ENCODE peak calls at places on chromosomes 7 and 10, in eight cellular contexts. V is hepatic stellate cell, W is GM18507, Z is GM12865, E is mesothelial cell of epicardium, P is substantia nigra, S is activated T-cell treated with anti-CD3 and anti-CD28 coated beads for 48 hours, K is brain microvascular endothelial cell. L is an unnamed sample.

GRCh38 chr7:143013897-143014296 is 13.0 kb downstream of the OR9A2 start:
- DNase-seq in V (peak), W (no peak), Z (no peak), E (no peak), P (no peak), S (no peak), K (peak), L (no peak)

GRCh38 chr7:3068568-3068967 is 24.9 kb upstream of the CARD11 start:
- DNase-seq in V (no peak), W (no peak), Z (peak), E (no peak), P (no peak), S (no peak), K (no peak), L (no peak)

GRCh38 chr7:45609180-45609579 is 35.0 kb downstream of the ADCY1 start:
- DNase-seq in V (no peak), W (no peak), Z (no peak), E (no peak), P (no peak), S (no peak), K (no peak), L (no peak)

GRCh38 chr7:86928308-86928707 is 131.1 kb downstream of the ELAPOR2 start:
- DNase-seq in V (no peak), W (no peak), Z (no peak), E (no peak), P (no peak), S (no peak), K (no peak), L (no peak)

GRCh38 chr7:34277016-34277800 is 371.9 kb downstream of the BMPER start:
- DNase-seq in V (no peak), W (no peak), Z (peak), E (no peak), P (no peak), S (no peak), K (peak), L (no peak)

GRCh38 chr7:35983585-35983984 is 169.5 kb upstream of the EEPD1 start:
- DNase-seq in V (no peak), W (no peak), Z (no peak), E (no peak), P (no peak), S (no peak), K (no peak), L (no peak)

GRCh38 chr7:17696422-17696821 is 243.9 kb downstream of the SNX13 start:
- DNase-seq in V (peak), W (no peak), Z (no peak), E (peak), P (peak), S (no peak), K (peak), L (no peak)

GRCh38 chr10:95729323-95730055 is 26.5 kb upstream of the ENTPD1 start:
- DNase-seq in V (no peak), W (no peak), Z (no peak), E (no peak), P (no peak), S (no peak), K (no peak), L (no peak)

GRCh38 chr7:20408467-20408826 is 77.7 kb downstream of the ITGB8 start:
- DNase-seq in V (no peak), W (no peak), Z (no peak), E (no peak), P (no peak), S (no peak), K (no peak), L (no peak)

GRCh38 chr10:43376828-43377227 is 5.4 kb downstream of the FXYD4 start:
- DNase-seq in V (no peak), W (no peak), Z (no peak), E (no peak), P (no peak), S (no peak), K (no peak), L (no peak)

GRCh38 chr7:2646336-2646679 is 14.5 kb downstream of the TTYH3 start:
- DNase-seq in V (no peak), W (no peak), Z (no peak), E (no peak), P (no peak), S (no peak), K (no peak), L (no peak)

GRCh38 chr10:76082956-76083355 is 651.5 kb downstream of the LRMDA start:
- DNase-seq in V (no peak), W (no peak), Z (no peak), E (no peak), P (no peak), S (no peak), K (peak), L (no peak)

GRCh38 chr10:118505363-118505762 is 90.1 kb downstream of the PRLHR start:
- DNase-seq in V (no peak), W (no peak), Z (no peak), E (no peak), P (no peak), S (no peak), K (no peak), L (no peak)